ENCODE peak calls at places on chromosomes 5 and 9, in seven cellular contexts. W, F, T, Q, X, L and G are unnamed samples.
A peak's percentile ranks its signal among the peaks of the same experiment; 100 is the strongest.

GRCh38 chr5:29351170-29351569 is 1842.3 kb upstream of the CDH6 start:
- DNase-seq in W (no peak), F (no peak), T (no peak), Q (no peak), X (no peak), L (no peak), G (no peak)

GRCh38 chr5:20949636-20950035 is 961.6 kb upstream of the CDH18 start:
- DNase-seq in W (no peak), F (no peak), T (no peak), Q (no peak), X (no peak), L (no peak), G (no peak)

GRCh38 chr5:65928341-65928752 is 2.0 kb downstream of the ERBIN start:
- DNase-seq in W (no peak), F (no peak), T (no peak), Q (no peak), X (no peak), L (no peak), G (no peak)

GRCh38 chr9:31799953-31800609 is 584.4 kb upstream of the ACO1 start:
- DNase-seq in W (no peak), F (peak; percentile 4), T (peak; percentile 19), Q (no peak), X (no peak), L (peak; percentile 24), G (peak; percentile 46)

GRCh38 chr9:96020822-96021615 is 145.5 kb downstream of the ERCC6L2 start:
- DNase-seq in W (peak; percentile 86), F (no peak), T (no peak), Q (no peak), X (no peak), L (no peak), G (no peak)

GRCh38 chr9:96556701-96557461 is 62.8 kb downstream of the CDC14B start:
- DNase-seq in W (no peak), F (no peak), T (no peak), Q (no peak), X (no peak), L (no peak), G (no peak)

GRCh38 chr5:40223884-40224402 is 455.8 kb upstream of the PTGER4 start:
- DNase-seq in W (no peak), F (peak; percentile 85), T (no peak), Q (peak; percentile 96), X (no peak), L (no peak), G (no peak)

GRCh38 chr9:91817493-91818225 is 132.4 kb downstream of the ROR2 start:
- DNase-seq in W (no peak), F (no peak), T (no peak), Q (peak; percentile 95), X (no peak), L (no peak), G (no peak)

GRCh38 chr9:123074627-123075026 is 41.2 kb downstream of the GPR21 start:
- DNase-seq in W (no peak), F (no peak), T (no peak), Q (no peak), X (no peak), L (no peak), G (no peak)

GRCh38 chr9:113738898-113739604 is 137.1 kb upstream of the ZNF618 start:
- DNase-seq in W (peak; percentile 15), F (no peak), T (peak; percentile 21), Q (no peak), X (no peak), L (no peak), G (no peak)

GRCh38 chr9:91101598-91102168 is 260.0 kb downstream of the AUH start:
- DNase-seq in W (no peak), F (no peak), T (no peak), Q (no peak), X (no peak), L (no peak), G (no peak)

GRCh38 chr9:14423816-14424261 is 109.9 kb upstream of the NFIB start:
- DNase-seq in W (no peak), F (no peak), T (no peak), Q (peak; percentile 77), X (no peak), L (no peak), G (no peak)

GRCh38 chr5:777756-778161 is 6.8 kb downstream of the ZDHHC11B start:
- DNase-seq in W (peak; percentile 41), F (no peak), T (no peak), Q (no peak), X (peak; percentile 82), L (no peak), G (no peak)

DNA sequence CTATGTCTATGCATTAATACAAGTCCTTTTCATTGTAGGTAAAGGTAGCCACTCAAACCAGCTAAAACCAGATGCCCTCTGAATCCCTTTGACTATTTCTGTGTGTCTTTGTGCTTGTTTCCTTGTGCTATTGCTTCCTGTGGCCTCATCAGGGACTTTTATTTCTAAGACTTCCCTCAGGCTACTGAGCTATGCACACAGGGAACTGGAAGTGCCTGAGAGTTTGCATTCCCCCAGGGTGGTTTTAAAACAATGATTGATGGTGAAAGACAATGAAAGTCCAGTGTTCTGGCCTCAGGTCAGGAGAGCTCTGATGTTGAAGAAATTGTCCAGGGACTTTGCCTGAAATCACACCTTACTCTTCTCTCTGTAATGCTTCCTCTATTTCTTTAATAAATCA is 158.0 kb upstream of the NREP start:
- DNase-seq in W (no peak), F (no peak), T (no peak), Q (no peak), X (no peak), L (no peak), G (no peak)
- TF ChIP-seq USF2 in W (no peak), F (no peak), T (no peak), Q (no peak), X (no peak), L (no peak), G (no peak)

DNA sequence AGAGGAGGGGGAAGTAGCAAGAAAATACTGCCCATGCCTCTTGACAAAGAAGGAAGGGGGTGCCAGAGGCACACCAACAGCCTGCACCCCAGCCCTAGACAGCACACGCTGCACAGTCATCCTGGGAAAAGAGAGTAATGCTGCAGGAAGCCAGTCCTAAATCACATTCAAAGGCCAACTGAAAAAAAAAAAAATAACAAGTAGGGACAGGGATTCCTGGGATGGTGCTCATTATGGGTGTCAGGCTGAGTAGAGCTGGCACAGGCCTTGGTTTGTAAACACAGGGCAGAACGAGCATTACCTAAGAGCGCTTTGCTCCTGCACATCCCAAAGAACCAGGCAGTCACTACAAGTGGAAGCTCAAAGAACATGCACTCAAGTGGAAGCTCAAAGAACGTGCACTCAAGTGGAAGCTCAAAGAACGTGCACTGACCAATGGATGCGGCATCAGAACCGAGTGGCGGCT is 7.8 kb downstream of the RAPGEF1 start:
- DNase-seq in W (no peak), F (no peak), T (no peak), Q (peak; percentile 78), X (no peak), L (peak; percentile 59), G (no peak)
- H3K27ac ChIP-seq in W (peak overlapping the region; percentile 11), F (peak overlapping the region; percentile 99), T (no peak overlapping the region), Q (peak overlapping the region; percentile 36), X (no peak overlapping the region), L (peak overlapping the region; percentile 65), G (no peak overlapping the region)

DNA sequence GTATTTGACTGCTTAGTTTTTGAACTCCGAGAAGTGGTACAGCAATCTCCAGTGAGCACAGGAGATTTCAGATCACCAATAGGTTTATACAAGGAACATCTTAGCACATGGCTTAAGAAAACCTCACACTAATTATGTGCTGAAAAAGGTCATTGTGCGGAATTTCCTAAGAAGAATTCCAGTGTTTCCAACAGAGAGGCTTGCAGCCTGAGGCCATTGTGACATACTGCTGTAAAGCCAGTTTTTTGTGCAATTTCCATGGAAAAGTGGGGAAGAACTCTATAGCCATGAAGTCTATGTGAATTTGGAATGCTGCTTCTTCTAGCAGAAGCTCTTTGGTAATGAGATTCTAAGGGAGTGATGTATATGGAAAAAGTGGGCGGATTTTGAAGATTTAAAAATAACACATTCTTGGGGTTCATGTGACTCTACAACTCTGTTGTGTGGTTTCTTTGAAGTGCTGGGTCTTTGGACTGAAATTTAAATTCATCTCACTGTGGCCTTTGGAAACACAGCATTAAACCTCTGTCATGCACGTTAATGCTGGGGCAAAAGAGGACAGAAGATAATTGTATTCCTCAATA is 110.5 kb upstream of the CD180 start:
- DNase-seq in W (no peak), F (no peak), T (no peak), Q (no peak), X (no peak), L (no peak), G (no peak)
- TF ChIP-seq USF2 in W (no peak), F (no peak), T (no peak), Q (no peak), X (no peak), L (no peak), G (no peak)

DNA sequence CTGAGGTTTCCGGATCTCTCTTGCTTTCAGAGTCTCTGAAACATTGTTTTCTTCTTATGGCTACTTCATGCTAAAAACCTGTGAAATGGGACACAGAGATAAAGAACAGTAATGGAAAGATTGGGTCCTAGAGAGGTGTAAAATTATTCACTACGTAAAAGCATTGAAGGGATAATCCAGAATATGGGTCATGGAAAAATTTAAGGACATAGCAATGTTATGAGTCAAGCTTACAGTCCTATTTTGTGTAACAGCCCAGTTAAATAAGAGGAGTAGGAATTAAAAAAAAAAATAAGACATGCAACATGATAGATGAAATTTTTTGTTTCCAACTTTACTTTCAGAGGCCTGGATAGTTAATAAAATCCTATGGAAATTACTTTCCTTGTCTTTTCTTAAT is 61.9 kb upstream of the ELL2 start:
- DNase-seq in W (no peak), F (no peak), T (no peak), Q (peak; percentile 69), X (no peak), L (no peak), G (no peak)
- H3K27ac ChIP-seq in W (peak overlapping the region; percentile 69), F (no peak overlapping the region), T (no peak overlapping the region), Q (peak overlapping the region; percentile 3), X (no peak overlapping the region), L (no peak overlapping the region), G (no peak overlapping the region)

DNA sequence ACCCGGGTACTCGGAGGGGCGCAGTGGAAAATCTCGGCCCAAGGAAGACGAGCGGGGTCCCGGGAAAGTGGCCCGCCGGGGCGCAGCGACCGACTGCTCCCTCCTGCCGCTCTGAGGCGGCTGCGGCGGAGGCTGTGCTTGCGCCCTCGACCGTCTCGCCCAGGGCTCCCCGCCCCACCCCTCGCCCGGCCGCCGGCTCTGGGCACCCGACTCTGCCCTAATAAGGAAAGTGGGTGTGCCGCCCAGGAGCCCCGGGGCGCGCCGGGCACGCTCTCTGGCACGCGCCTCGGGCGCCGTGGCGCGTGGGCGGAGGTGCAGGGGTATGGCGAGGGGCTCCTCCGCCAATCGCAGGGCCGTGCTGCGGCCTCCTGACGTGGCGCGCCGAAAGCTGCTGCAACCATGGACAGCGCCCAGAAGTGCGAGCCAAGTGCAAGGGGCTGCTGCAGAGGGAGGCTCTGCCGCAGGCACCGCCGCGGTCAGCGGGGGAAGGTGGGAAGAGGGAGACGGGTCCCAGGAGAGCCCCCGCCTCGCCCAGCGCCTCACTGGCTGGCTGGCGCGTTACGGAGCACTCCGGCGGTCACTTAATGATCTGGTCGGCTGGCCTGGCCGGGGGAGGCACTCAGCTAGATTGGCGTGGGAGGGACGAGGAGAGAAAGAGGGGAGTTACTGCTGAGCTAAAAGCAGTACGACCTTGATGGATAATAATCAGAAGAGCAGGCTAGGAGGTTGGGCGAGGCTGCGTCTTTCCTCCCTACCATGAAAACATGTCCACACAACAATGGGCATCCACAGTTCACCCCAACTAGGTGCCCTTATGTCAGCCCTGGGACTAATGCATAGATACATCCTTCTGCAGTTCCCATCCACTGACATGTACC is at the start of gene PRUNE2:
- DNase-seq in W (peak; percentile 35), F (no peak), T (peak; percentile 39), Q (peak; percentile 79), X (peak; percentile 8), L (no peak), G (peak; percentile 83)
- TF ChIP-seq USF2 in W (no peak), F (no peak), T (no peak), Q (peak; percentile 73), X (no peak), L (no peak), G (peak; percentile 20)